ENCODE peak calls at places on chromosomes 7 and 10, in four cellular contexts. H is endothelial cell, P is breast epithelium, F is cardiac muscle cell. T is an unnamed sample.

GRCh38 chr7:11579141-11579540 is 252.9 kb downstream of the THSD7A start:
- DNase-seq in H (no peak), P (no peak), F (peak; percentile 11), T (no peak)

GRCh38 chr10:100238429-100238828 is 9.0 kb upstream of the CHUK start:
- DNase-seq in F (no peak), H (no peak), P (no peak), T (no peak)

GRCh38 chr7:148303295-148304013 is 287.1 kb upstream of the C7orf33 start:
- DNase-seq in P (peak; percentile 53), F (peak; percentile 84), H (no peak), T (no peak)

GRCh38 chr10:130491698-130492050 is 355.5 kb downstream of the GLRX3 start:
- DNase-seq in P (no peak), F (no peak), H (no peak), T (no peak)

GRCh38 chr10:22553452-22553995 is 160.9 kb downstream of the PIP4K2A start:
- DNase-seq in F (no peak), P (no peak), H (no peak), T (no peak)

GRCh38 chr10:12869427-12869826 is 132.1 kb downstream of the CCDC3 start:
- DNase-seq in P (no peak), F (peak; percentile 15), H (no peak), T (no peak)

GRCh38 chr7:22607180-22607579 is 107.2 kb upstream of the STEAP1B start:
- DNase-seq in P (no peak), F (no peak), H (no peak), T (no peak)

GRCh38 chr7:44847509-44847919 is 373 bp downstream of the H2AZ2 start:
- DNase-seq in F (peak; percentile 89), P (peak; percentile 88), H (peak; percentile 95), T (peak; percentile 68)

GRCh38 chr10:29470843-29471482 is 163.8 kb downstream of the SVIL start:
- DNase-seq in P (no peak), F (no peak), H (no peak), T (no peak)

DNA sequence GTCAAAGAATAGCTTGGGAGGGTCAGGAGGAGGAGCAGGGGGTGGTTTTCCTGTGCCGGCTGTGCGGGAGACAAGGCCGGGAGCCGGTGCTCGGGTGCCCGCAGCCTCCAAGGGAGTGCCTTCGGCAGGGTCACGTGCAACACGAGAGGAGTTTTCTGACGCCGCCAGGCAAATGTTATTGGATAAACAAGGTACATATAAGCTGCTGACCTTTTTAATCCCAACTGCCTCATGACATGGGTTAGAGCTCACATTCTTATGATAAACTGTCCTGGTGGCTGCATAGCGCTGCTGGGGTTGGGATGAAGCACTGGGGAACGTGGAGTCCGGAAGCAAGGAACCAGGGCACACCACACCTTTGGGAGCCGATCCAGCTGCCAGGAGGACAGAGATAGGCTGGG is 124.8 kb upstream of the PDLIM1 start:
- DNase-seq in F (no peak), P (no peak), H (no peak), T (no peak)
- TF ChIP-seq CTCF in F (no peak), P (no peak), H (no peak), T (no peak)

DNA sequence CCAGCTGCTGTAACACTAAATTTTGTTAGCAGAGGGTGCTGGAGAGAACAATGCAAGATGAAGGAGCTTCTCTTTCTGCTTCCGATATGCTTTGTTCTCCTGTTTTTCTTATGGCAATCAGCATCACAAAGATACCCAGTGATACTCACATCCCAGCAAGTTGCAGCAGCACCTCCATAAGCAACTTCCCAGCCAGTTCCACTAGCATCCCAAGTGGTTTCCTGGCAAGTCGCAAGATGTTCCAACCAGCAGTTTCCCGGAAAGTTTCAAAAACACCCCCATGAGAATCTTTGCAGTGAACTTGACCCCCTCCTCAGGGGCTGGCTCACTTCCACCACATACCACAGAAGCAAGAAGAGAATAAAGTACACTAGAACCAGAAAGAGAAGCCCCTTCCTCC is 148.5 kb downstream of the IMMP2L start:
- DNase-seq in F (peak; percentile 48), P (no peak), H (no peak), T (no peak)
- TF ChIP-seq CTCF in F (no peak), P (no peak), H (no peak), T (no peak)

DNA sequence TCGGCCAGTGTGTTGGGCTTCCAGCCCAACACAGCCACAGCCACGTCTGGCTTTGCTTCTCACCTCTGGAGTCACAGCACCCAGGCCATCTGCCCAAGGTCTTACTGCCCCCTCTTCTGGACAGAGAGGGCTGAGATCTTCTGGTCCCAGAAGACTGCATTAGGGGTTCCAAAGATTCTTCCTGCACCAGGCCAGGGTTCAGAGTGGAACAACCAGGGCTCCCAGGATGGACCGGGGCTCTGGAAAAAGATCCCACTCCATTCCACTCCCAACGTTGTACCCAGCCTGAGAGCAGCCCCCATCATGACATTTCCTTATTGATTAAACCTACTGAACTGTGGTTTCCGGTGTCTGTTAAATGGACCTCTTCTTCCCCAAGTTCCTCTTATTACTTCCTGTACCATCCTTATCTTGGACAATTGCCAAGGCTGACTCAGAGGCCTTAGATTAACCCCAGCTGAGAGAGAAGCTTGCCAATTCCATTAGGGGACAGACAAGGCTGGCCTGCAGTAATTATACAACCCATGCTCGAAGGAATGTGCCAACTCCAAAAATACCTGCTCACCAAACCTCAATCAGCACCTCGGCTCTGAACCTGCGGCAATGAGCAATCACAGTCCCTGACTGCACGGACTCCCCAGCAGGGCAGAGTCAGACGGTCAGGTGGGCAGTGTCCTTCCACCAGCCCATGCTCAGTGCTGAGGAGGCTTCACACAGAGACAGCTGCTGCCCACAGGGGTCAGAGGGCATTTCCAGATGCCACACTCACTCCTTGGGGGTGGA is 47.9 kb upstream of the NPFFR1 start:
- DNase-seq in F (peak; percentile 96), H (no peak), P (peak; percentile 68), T (no peak)
- TF ChIP-seq CTCF in F (peak; percentile 46), H (no peak), P (no peak), T (no peak)

GRCh38 chr7:40700653-40701475 is 566.1 kb downstream of the SUGCT start:
- DNase-seq in P (peak; percentile 38), F (peak; percentile 53), H (no peak), T (no peak)
- TF ChIP-seq CTCF in P (no peak), F (no peak), H (no peak), T (no peak)

DNA sequence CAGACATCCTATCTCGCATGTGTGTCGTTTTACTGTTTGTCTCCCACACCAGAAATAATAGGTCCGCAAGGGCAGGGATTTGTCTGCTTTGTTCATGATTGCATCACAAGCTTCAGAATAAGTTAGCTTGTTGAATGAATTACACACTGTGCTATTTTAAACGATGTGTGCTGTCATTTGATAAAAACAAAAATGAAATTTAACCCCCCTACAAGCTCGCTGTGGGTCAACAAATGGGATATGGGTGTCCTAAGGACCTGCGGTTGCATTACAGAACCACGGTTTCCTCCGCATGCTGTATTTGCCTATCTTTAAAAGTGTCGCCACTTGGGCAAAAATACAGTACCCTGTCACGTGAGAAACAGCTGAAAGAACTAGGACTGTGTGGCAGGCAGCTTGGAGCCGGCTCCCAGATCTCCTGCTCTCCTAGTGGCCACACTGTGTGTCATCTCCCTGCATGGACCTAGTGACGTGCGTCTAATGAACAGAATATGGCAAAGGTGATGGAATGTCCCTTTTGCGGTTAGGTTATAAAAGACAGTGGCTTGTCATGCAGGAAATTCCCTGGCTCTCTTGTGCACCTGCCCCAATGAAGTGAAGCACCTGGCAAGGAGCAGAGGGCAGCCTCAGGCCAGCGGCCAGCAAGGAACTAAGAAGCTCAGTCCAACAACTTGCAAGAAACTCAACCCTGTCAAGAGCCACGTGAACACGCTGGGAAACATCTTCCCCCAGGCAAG is 32.9 kb upstream of the CRYGN start:
- DNase-seq in F (peak; percentile 68), P (no peak), H (no peak), T (no peak)
- TF ChIP-seq CTCF in F (no peak), P (no peak), H (no peak), T (no peak)

DNA sequence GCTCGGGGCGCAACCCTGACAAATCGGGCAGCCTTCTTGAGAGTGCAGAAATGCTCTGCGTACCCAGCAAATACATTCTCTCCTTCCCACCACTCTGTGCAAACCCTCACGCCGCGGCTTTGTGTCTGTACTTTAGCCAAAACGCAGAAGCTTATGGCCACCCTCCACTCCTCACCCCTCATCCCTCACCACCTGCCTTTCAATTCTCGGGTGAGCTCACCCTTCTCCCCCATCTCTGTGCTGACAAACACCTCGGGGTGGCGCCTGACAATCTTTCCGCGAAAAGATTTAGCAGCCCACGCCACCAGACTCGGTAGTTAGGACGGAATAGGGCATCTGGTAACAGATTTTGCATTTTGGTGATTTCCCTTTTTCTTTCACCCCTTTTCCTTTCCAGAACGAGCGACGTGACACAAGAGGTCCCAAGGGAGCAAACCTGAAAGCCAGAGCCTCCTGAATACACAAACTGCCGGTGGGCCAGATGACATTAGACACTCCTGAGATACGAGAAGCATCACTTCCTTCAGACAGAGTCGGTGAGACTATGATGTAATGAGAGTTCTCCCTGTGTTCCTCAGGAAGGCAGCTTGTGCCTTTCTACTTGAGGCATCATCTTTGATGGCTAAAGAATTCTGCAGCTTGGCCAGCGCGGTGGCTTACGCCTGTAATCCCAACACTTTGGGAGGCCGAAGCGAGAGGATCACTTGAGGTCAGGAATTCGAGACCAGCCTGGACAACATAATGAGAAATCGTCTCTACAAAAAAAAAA is 663 bp upstream of the ATAD1 start:
- DNase-seq in H (peak; percentile 6), P (peak; percentile 22), F (peak; percentile 18), T (no peak)
- TF ChIP-seq CTCF in H (no peak), P (no peak), F (no peak), T (no peak)

DNA sequence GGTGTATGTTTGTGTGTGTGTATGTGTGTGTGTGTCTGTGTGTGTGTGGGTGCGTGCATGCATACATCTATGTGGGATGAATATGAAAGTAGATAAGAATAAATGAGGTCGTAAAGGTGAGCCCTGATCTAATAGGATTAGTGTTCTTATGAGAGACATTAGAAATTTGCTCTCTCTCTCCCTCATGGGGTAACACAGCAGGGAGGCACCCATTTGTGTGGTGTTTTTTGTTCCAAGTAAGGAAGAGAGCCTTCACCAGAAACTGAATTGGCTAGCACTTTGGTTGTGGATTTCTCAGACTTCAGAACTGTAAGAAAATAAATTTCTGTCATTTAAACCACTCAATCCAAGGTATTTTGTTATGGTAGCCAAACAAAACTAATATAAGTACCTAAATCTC is 353.7 kb upstream of the CHRM2 start:
- DNase-seq in P (no peak), F (no peak), H (no peak), T (no peak)
- TF ChIP-seq CTCF in P (no peak), F (no peak), H (no peak), T (no peak)

GRCh38 chr7:72476608-72477305 is 64.6 kb upstream of the CALN1 start:
- DNase-seq in F (no peak), H (no peak), P (no peak), T (no peak)
- TF ChIP-seq CTCF in F (no peak), H (peak; percentile 30), P (no peak), T (no peak)